ENCODE peak calls at places on chromosomes 1 and 21, in six cellular contexts. D is transverse colon, S is A549, Y is HepG2, J is esophagus muscularis mucosa, I is H1. N is an unnamed sample. For H3K4me1, the result is how much of the 10 kb centered on the place peaks cover.

GRCh38 chr21:38721055-38721454 is 84.7 kb upstream of the ETS2 start:
- DNase-seq in D (no peak), S (no peak), Y (no peak), J (no peak), I (no peak), N (no peak)

GRCh38 chr1:24425446-24425845 is 9.8 kb downstream of the NIPAL3 start:
- DNase-seq in D (no peak), S (no peak), Y (no peak), J (peak), I (no peak), N (no peak)

GRCh38 chr1:16393255-16394177 is 26.5 kb downstream of the SZRD1 start:
- DNase-seq in D (no peak), S (no peak), Y (no peak), J (no peak), I (no peak), N (no peak)

GRCh38 chr1:167477962-167478361 is 40.4 kb downstream of the CD247 start:
- DNase-seq in D (no peak), S (no peak), Y (no peak), J (no peak), I (no peak), N (no peak)

GRCh38 chr1:149846042-149846441 is 53.3 kb upstream of the BOLA1 start:
- DNase-seq in D (no peak), S (no peak), Y (no peak), J (no peak), I (no peak), N (no peak)

GRCh38 chr1:7046314-7046713 is 261.1 kb downstream of the CAMTA1 start:
- DNase-seq in D (no peak), S (no peak), Y (no peak), J (no peak), I (peak), N (peak)

GRCh38 chr1:110309768-110310167 is 29.4 kb upstream of the RBM15 start:
- DNase-seq in D (no peak), S (no peak), Y (no peak), J (no peak), I (no peak), N (no peak)

GRCh38 chr1:54172614-54173312 is 20.0 kb upstream of the CDCP2 start:
- DNase-seq in D (no peak), S (no peak), Y (no peak), J (no peak), I (no peak), N (no peak)

GRCh38 chr1:21268281-21269239 is 21.7 kb downstream of the ECE1 start:
- DNase-seq in D (peak), S (no peak), Y (no peak), J (no peak), I (no peak), N (peak)

GRCh38 chr1:93080424-93080823 is 1.3 kb downstream of the MTF2 start:
- DNase-seq in D (no peak), S (peak), Y (peak), J (no peak), I (no peak), N (no peak)

GRCh38 chr1:186082235-186082937 is 292.7 kb downstream of the TPR start:
- DNase-seq in D (peak), S (peak), Y (peak), J (peak), I (no peak), N (peak)

GRCh38 chr1:228937851-228938247 is 202.6 kb downstream of the RHOU start:
- DNase-seq in D (no peak), S (no peak), Y (no peak), J (no peak), I (no peak), N (no peak)

DNA sequence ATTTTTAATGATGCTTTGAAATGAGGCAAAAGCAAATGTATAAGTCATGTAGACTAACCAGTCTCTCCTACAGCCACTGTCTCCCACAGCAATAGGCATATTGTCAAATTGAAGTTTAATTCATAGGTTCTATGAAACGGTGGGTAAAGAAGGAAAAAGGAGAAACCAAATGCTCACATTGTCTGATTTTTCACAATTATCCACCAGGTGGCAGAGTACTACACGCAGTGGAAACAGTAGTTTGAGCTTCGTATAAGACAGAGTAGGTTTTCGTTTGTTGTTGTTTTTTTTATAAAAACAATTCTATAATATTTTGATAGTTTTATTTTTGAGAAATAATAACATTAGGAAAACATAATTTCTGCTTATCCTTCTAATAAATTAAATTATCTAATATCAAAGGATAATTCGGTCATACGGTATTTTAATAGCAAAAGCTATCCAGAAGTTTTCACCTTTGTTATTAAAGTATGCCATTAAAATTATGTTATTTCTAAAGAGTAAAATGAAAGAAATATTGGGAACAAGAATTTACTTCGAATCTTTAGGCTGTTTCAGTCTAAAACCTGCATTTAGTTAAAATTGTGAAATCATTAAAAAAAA is 39.1 kb downstream of the TYW3 start:
- DNase-seq in D (no peak), S (peak), Y (peak), J (no peak), I (no peak), N (no peak)
- H3K4me3 ChIP-seq in D (no peak), S (no peak), Y (no peak), J (no peak), I (no peak), N (no peak)

GRCh38 chr1:25563330-25564215 is 20.2 kb downstream of the LDLRAP1 start:
- DNase-seq in D (no peak), S (no peak), Y (no peak), J (no peak), I (no peak), N (no peak)

GRCh38 chr1:25565626-25566025 is 22.2 kb downstream of the LDLRAP1 start:
- DNase-seq in D (no peak), S (no peak), Y (no peak), J (no peak), I (no peak), N (no peak)

GRCh38 chr1:25566186-25566729 is 22.9 kb downstream of the LDLRAP1 start:
- DNase-seq in D (no peak), S (no peak), Y (no peak), J (no peak), I (no peak), N (no peak)

GRCh38 chr1:25565188-25565591 is 21.8 kb downstream of the LDLRAP1 start:
- DNase-seq in D (no peak), S (no peak), Y (no peak), J (no peak), I (no peak), N (no peak)

GRCh38 chr1:25564777-25565176 is 21.4 kb downstream of the LDLRAP1 start:
- DNase-seq in D (no peak), S (no peak), Y (no peak), J (no peak), I (no peak), N (no peak)
- H3K4me1 ChIP-seq in D (half or more), S (under half), Y (under half), J (half or more), I (under half), N (half or more)

GRCh38 chr1:66704177-66704880 is 47.9 kb upstream of the DYNLT5 start:
- DNase-seq in D (no peak), S (no peak), Y (no peak), J (no peak), I (no peak), N (no peak)
- TF ChIP-seq EP300 in D (no peak), S (no peak), Y (no peak), J (no peak), I (no peak), N (no peak)

GRCh38 chr1:198179556-198179981 is 22.8 kb downstream of the NEK7 start:
- DNase-seq in D (no peak), S (no peak), Y (no peak), J (no peak), I (no peak), N (no peak)
- H3K4me3 ChIP-seq in D (no peak), S (no peak), Y (no peak), J (no peak), I (no peak), N (no peak)

N was measured in stomach.